ENCODE peak calls at places on chromosomes 2 and 18, in six cellular contexts. F, P, J, T, Z and X are unnamed samples. For H3K27me3, the result is how much of the 10 kb centered on the place peaks cover.

GRCh38 chr2:85744771-85745601 is 8.8 kb upstream of the ATOH8 start:
- DNase-seq in Z (no peak), T (no peak), J (no peak), P (peak), F (no peak), X (no peak)

GRCh38 chr2:236843061-236843460 is 242.6 kb upstream of the COPS8 start:
- DNase-seq in P (no peak), T (no peak), F (no peak), Z (no peak), J (no peak), X (no peak)

GRCh38 chr2:236376566-236377244 is 112.5 kb upstream of the ASB18 start:
- DNase-seq in J (no peak), T (no peak), P (no peak), F (no peak), Z (no peak), X (no peak)

GRCh38 chr2:42008241-42008911 is 39.4 kb upstream of the PKDCC start:
- DNase-seq in Z (no peak), J (no peak), F (no peak), P (no peak), T (no peak), X (no peak)

GRCh38 chr2:214543386-214543955 is 132.6 kb downstream of the VWC2L start:
- DNase-seq in Z (no peak), F (no peak), P (no peak), J (no peak), T (no peak), X (no peak)

GRCh38 chr2:215668329-215668728 is 232.5 kb upstream of the FN1 start:
- DNase-seq in F (no peak), J (no peak), P (no peak), T (no peak), Z (no peak), X (no peak)

GRCh38 chr2:240245706-240246105 is 105.2 kb upstream of the OTOS start:
- DNase-seq in P (no peak), T (no peak), J (no peak), F (no peak), Z (no peak), X (no peak)

GRCh38 chr2:113890253-113891235 is 655 bp downstream of the ACTR3 start:
- DNase-seq in J (peak), Z (peak), T (peak), P (peak), F (peak), X (no peak)

GRCh38 chr2:144519934-144520717 is at the start of gene ZEB2:
- DNase-seq in P (peak), F (peak), J (peak), Z (peak), T (no peak), X (peak)

GRCh38 chr18:62206593-62206992 is 19.5 kb downstream of the RELCH start:
- DNase-seq in P (no peak), F (no peak), Z (no peak), J (no peak), T (no peak), X (no peak)

GRCh38 chr2:288002-288742 is at the start of gene ALKAL2:
- DNase-seq in F (no peak), Z (peak), J (no peak), T (no peak), P (peak), X (no peak)

GRCh38 chr2:55175254-55176093 is 56.6 kb downstream of the CLHC1 start:
- DNase-seq in T (no peak), P (peak), F (peak), J (peak), Z (no peak), X (peak)

GRCh38 chr2:16643099-16643498 is 22.5 kb downstream of the CYRIA start:
- DNase-seq in J (no peak), Z (no peak), F (no peak), P (no peak), T (no peak), X (no peak)

GRCh38 chr18:43596106-43596712 is 318.9 kb upstream of the SYT4 start:
- DNase-seq in P (peak), T (no peak), Z (no peak), J (peak), F (peak), X (no peak)

GRCh38 chr2:95231723-95232122 is 24.4 kb downstream of the ZNF892 start:
- DNase-seq in P (peak), F (peak), T (no peak), Z (peak), J (peak), X (peak)

GRCh38 chr18:32549248-32549842 is 78.7 kb upstream of the GAREM1 start:
- DNase-seq in P (peak), Z (peak), T (no peak), F (peak), J (peak), X (no peak)

GRCh38 chr2:102449370-102449974 is 23.6 kb upstream of the SLC9A4 start:
- DNase-seq in Z (peak), P (peak), J (peak), F (peak), T (no peak), X (no peak)

GRCh38 chr2:156703628-156704027 is 267.4 kb downstream of the GPD2 start:
- DNase-seq in T (no peak), P (no peak), F (no peak), Z (no peak), J (no peak), X (no peak)

GRCh38 chr18:50297621-50298442 is 10.3 kb upstream of the CXXC1 start:
- DNase-seq in P (peak), Z (peak), T (peak), F (no peak), J (no peak), X (peak)

GRCh38 chr2:239662413-239663120 is 261.7 kb upstream of the HDAC4 start:
- DNase-seq in P (no peak), T (no peak), Z (no peak), F (no peak), J (no peak), X (no peak)

GRCh38 chr2:209431701-209432100 is 7.9 kb downstream of the MAP2 start:
- DNase-seq in P (no peak), F (no peak), Z (no peak), J (no peak), T (no peak), X (no peak)

GRCh38 chr18:77222464-77222863 is 27.2 kb upstream of the GALR1 start:
- DNase-seq in Z (no peak), P (no peak), J (no peak), F (no peak), T (no peak), X (no peak)

DNA sequence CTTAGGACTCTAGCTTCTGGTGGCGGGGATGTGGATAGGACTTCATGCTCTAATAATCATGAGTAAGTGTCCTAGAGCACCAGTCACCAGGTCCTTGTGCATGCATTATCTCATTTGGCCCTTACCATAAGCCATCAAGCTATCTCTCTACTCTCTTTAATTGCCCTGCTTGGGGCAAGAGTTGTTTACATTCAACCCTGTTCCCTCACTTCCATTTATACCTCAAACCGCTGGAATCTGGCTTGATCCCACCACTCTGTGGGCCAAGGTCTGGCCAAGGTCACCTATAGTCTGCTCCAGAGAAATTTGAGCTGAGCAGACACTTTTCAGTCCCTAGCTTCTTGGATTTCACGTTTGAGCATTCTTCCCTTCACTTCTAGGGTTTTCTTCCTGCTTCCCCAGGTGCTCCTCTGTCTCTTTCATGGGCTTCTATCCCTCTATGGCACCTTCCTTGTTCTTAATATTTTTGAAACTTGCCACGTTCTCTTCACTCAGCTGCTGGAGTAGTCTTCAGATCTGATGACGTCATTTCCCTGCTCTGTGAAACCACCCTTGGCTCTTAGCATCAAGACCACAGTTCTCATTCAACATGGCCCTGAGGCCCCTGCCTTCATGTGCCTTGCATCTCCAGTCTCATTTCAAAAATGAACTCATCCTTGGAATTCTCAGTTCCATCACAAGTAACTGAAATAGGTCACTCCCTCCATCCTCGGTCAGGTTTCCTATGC is 94.9 kb upstream of the GATA6 start:
- DNase-seq in Z (no peak), F (no peak), T (no peak), P (no peak), J (no peak), X (no peak)
- TF ChIP-seq POLR2AphosphoS5 in Z (no peak), F (no peak), T (no peak), P (no peak), J (no peak), X (no peak)

GRCh38 chr18:22179174-22179573 is 9.8 kb downstream of the GATA6 start:
- DNase-seq in T (no peak), F (no peak), Z (no peak), P (no peak), J (no peak), X (no peak)
- H3K27me3 ChIP-seq in T (under half), F (under half), Z (half or more), P (half or more), J (under half), X (half or more)

GRCh38 chr18:11368020-11368419 is 218.7 kb upstream of the PIEZO2 start:
- DNase-seq in F (no peak), J (no peak), P (no peak), T (peak), Z (no peak), X (no peak)
- TF ChIP-seq GABPA in F (no peak), J (no peak), P (no peak), T (no peak), Z (no peak), X (no peak)

GRCh38 chr2:219297766-219298456 is 11.3 kb downstream of the PTPRN start:
- DNase-seq in Z (no peak), F (no peak), J (no peak), P (no peak), T (no peak), X (no peak)

GRCh38 chr2:219296631-219297391 is 12.4 kb downstream of the PTPRN start:
- DNase-seq in P (no peak), Z (no peak), J (no peak), F (no peak), T (no peak), X (no peak)

GRCh38 chr2:219300022-219300421 is 9.2 kb downstream of the PTPRN start:
- DNase-seq in P (no peak), F (no peak), T (no peak), Z (no peak), J (no peak), X (no peak)

GRCh38 chr2:219299372-219299760 is 9.8 kb downstream of the PTPRN start:
- DNase-seq in F (no peak), Z (no peak), J (no peak), T (no peak), P (no peak), X (no peak)

GRCh38 chr2:219298759-219299371 is 10.3 kb downstream of the PTPRN start:
- DNase-seq in F (peak), T (peak), J (peak), Z (peak), P (peak), X (peak)
- TF ChIP-seq POLR2AphosphoS5 in F (no peak), T (no peak), J (no peak), Z (no peak), P (no peak), X (no peak)

DNA sequence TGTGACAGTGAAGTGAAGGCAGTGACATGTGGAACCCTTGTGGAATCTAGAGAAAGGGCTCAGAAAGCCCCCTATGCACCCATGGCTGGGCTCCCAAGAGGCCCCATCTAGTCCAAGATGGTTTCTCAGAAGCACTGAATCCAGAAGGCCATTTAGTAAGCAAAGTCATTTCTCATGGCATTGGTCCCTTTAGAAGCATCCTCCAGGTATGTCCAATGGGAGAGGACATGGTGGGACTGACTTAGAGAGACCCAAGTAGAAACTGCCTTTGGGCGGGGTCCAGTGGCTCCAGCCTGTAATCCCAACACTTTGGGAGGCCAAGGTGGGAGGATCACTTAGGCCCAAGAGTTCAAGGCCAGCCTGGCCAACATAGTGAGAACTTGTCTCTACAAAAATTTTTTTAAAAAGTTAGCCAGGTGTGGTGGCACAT is 72.5 kb upstream of the RMDN2 start:
- DNase-seq in J (no peak), P (no peak), F (no peak), Z (no peak), T (no peak), X (no peak)
- H3K27me3 ChIP-seq in J (under half), P (under half), F (under half), Z (under half), T (under half), X (under half)

GRCh38 chr2:205766765-205767359 is 84.6 kb downstream of the NRP2 start:
- DNase-seq in F (peak), Z (peak), P (peak), J (peak), T (no peak), X (peak)
- TF ChIP-seq GABPA in F (no peak), Z (no peak), P (no peak), J (no peak), T (no peak), X (no peak)